ENCODE peak calls at places on chromosomes 4 and X, in four cellular contexts. One of them, this sample, is unnamed.

GRCh38 chr4:8274772-8275241 is 5.3 kb downstream of the HTRA3 start:
- DNase-seq in KBM-7: no peak
- DNase-seq in NAMALWA: no peak
- DNase-seq in hypothalamus: peak
- DNase-seq in this sample: no peak

GRCh38 chrX:48937065-48937907 is 18.5 kb upstream of the PIM2 start:
- DNase-seq in hypothalamus: no peak
- DNase-seq in KBM-7: peak
- DNase-seq in NAMALWA: peak
- DNase-seq in this sample: peak

GRCh38 chr4:39631700-39632079 is 7.0 kb downstream of the SMIM14 start:
- DNase-seq in KBM-7: no peak
- DNase-seq in hypothalamus: no peak
- DNase-seq in NAMALWA: peak
- DNase-seq in this sample: no peak

GRCh38 chr4:81135501-81135900 is 79.5 kb downstream of the PRKG2 start:
- DNase-seq in KBM-7: no peak
- DNase-seq in hypothalamus: no peak
- DNase-seq in NAMALWA: no peak
- DNase-seq in this sample: no peak

GRCh38 chrX:121030083-121030482 is 17.3 kb upstream of the GLUD2 start:
- DNase-seq in KBM-7: no peak
- DNase-seq in NAMALWA: no peak
- DNase-seq in hypothalamus: no peak
- DNase-seq in this sample: no peak

GRCh38 chrX:100995469-100995868 is 26.0 kb downstream of the ARL13A start:
- DNase-seq in NAMALWA: no peak
- DNase-seq in KBM-7: no peak
- DNase-seq in hypothalamus: no peak
- DNase-seq in this sample: no peak

GRCh38 chr4:156173481-156173880 is 219.8 kb upstream of the CTSO start:
- DNase-seq in NAMALWA: no peak
- DNase-seq in KBM-7: no peak
- DNase-seq in hypothalamus: no peak
- DNase-seq in this sample: no peak

GRCh38 chr4:78684196-78685079 is 91.7 kb upstream of the BMP2K start:
- DNase-seq in hypothalamus: no peak
- DNase-seq in NAMALWA: no peak
- DNase-seq in KBM-7: no peak
- DNase-seq in this sample: no peak

GRCh38 chr4:185541251-185541671 is 6.0 kb upstream of the PDLIM3 start:
- DNase-seq in NAMALWA: no peak
- DNase-seq in KBM-7: no peak
- DNase-seq in hypothalamus: no peak
- DNase-seq in this sample: no peak

GRCh38 chr4:139841464-139842195 is 176.0 kb downstream of the MGST2 start:
- DNase-seq in KBM-7: peak
- DNase-seq in hypothalamus: no peak
- DNase-seq in NAMALWA: no peak
- DNase-seq in this sample: no peak

GRCh38 chrX:153063315-153063714 is 7.0 kb downstream of the PNMA3 start:
- DNase-seq in NAMALWA: no peak
- DNase-seq in KBM-7: no peak
- DNase-seq in hypothalamus: no peak
- DNase-seq in this sample: no peak

GRCh38 chrX:148665001-148665400 is 164.6 kb downstream of the AFF2 start:
- DNase-seq in hypothalamus: no peak
- DNase-seq in KBM-7: no peak
- DNase-seq in NAMALWA: no peak
- DNase-seq in this sample: no peak

GRCh38 chr4:118774989-118775388 is 60.9 kb downstream of the SEC24D start:
- DNase-seq in KBM-7: no peak
- DNase-seq in hypothalamus: no peak
- DNase-seq in NAMALWA: no peak
- DNase-seq in this sample: no peak

GRCh38 chrX:134761788-134762187 is 103.5 kb upstream of the PLAC1 start:
- DNase-seq in KBM-7: peak
- DNase-seq in hypothalamus: no peak
- DNase-seq in NAMALWA: peak
- DNase-seq in this sample: no peak

GRCh38 chr4:96035727-96036126 is 195.8 kb downstream of the PDHA2 start:
- DNase-seq in KBM-7: peak
- DNase-seq in NAMALWA: peak
- DNase-seq in hypothalamus: no peak
- DNase-seq in this sample: no peak

GRCh38 chrX:40474205-40474626 is 106.6 kb upstream of the ATP6AP2 start:
- DNase-seq in NAMALWA: no peak
- DNase-seq in KBM-7: no peak
- DNase-seq in hypothalamus: no peak
- DNase-seq in this sample: no peak

GRCh38 chrX:12685541-12685940 is 105.7 kb upstream of the PRPS2 start:
- DNase-seq in NAMALWA: no peak
- DNase-seq in KBM-7: no peak
- DNase-seq in hypothalamus: no peak
- DNase-seq in this sample: no peak

GRCh38 chr4:125722009-125722408 is 407.3 kb downstream of the FAT4 start:
- DNase-seq in KBM-7: no peak
- DNase-seq in NAMALWA: no peak
- DNase-seq in hypothalamus: no peak
- DNase-seq in this sample: no peak